ENCODE peak calls at places on chromosomes 3 and 15, in six cellular contexts. One of them, this sample, is unnamed.

GRCh38 chr3:197394464-197395321 is 96.3 kb upstream of the DLG1 start:
- DNase-seq in iris pigment epithelial cell: peak; percentile 100
- DNase-seq in stimulated activated CD4-positive, alpha-beta T cell treated with anti-CD3 and anti-CD28 coated beads, Interleukin-1b, Interleukin-23, amount 100 ng/mL, for 1 hour: no peak
- DNase-seq in C1 segment of cervical spinal cord: no peak
- DNase-seq in SIG-M5: no peak
- DNase-seq in LoVo: no peak
- DNase-seq in this sample: no peak

GRCh38 chr3:44171891-44172290 is 69.8 kb upstream of the TOPAZ1 start:
- DNase-seq in iris pigment epithelial cell: no peak
- DNase-seq in stimulated activated CD4-positive, alpha-beta T cell treated with anti-CD3 and anti-CD28 coated beads, Interleukin-1b, Interleukin-23, amount 100 ng/mL, for 1 hour: no peak
- DNase-seq in C1 segment of cervical spinal cord: no peak
- DNase-seq in SIG-M5: no peak
- DNase-seq in LoVo: no peak
- DNase-seq in this sample: no peak

GRCh38 chr3:157865449-157865862 is 240.8 kb downstream of the SHOX2 start:
- DNase-seq in iris pigment epithelial cell: peak; percentile 13
- DNase-seq in stimulated activated CD4-positive, alpha-beta T cell treated with anti-CD3 and anti-CD28 coated beads, Interleukin-1b, Interleukin-23, amount 100 ng/mL, for 1 hour: no peak
- DNase-seq in C1 segment of cervical spinal cord: no peak
- DNase-seq in SIG-M5: no peak
- DNase-seq in LoVo: peak; percentile 18
- DNase-seq in this sample: no peak

GRCh38 chr3:81451611-81452010 is 309.8 kb downstream of the GBE1 start:
- DNase-seq in iris pigment epithelial cell: peak; percentile 40
- DNase-seq in stimulated activated CD4-positive, alpha-beta T cell treated with anti-CD3 and anti-CD28 coated beads, Interleukin-1b, Interleukin-23, amount 100 ng/mL, for 1 hour: no peak
- DNase-seq in C1 segment of cervical spinal cord: no peak
- DNase-seq in SIG-M5: no peak
- DNase-seq in LoVo: no peak
- DNase-seq in this sample: no peak

GRCh38 chr3:143608966-143609365 is 239.3 kb downstream of the SLC9A9 start:
- DNase-seq in iris pigment epithelial cell: peak; percentile 98
- DNase-seq in stimulated activated CD4-positive, alpha-beta T cell treated with anti-CD3 and anti-CD28 coated beads, Interleukin-1b, Interleukin-23, amount 100 ng/mL, for 1 hour: no peak
- DNase-seq in C1 segment of cervical spinal cord: no peak
- DNase-seq in SIG-M5: no peak
- DNase-seq in LoVo: no peak
- DNase-seq in this sample: no peak

GRCh38 chr3:49671291-49672288 is 2.6 kb upstream of the APEH start:
- DNase-seq in iris pigment epithelial cell: peak; percentile 47
- DNase-seq in stimulated activated CD4-positive, alpha-beta T cell treated with anti-CD3 and anti-CD28 coated beads, Interleukin-1b, Interleukin-23, amount 100 ng/mL, for 1 hour: peak; percentile 48
- DNase-seq in C1 segment of cervical spinal cord: no peak
- DNase-seq in SIG-M5: no peak
- DNase-seq in LoVo: peak; percentile 65
- DNase-seq in this sample: peak; percentile 85

GRCh38 chr3:168952551-168952950 is 711.0 kb downstream of the MECOM start:
- DNase-seq in iris pigment epithelial cell: peak; percentile 28
- DNase-seq in stimulated activated CD4-positive, alpha-beta T cell treated with anti-CD3 and anti-CD28 coated beads, Interleukin-1b, Interleukin-23, amount 100 ng/mL, for 1 hour: no peak
- DNase-seq in C1 segment of cervical spinal cord: no peak
- DNase-seq in SIG-M5: no peak
- DNase-seq in LoVo: no peak
- DNase-seq in this sample: no peak

GRCh38 chr3:77462951-77463350 is 423.1 kb downstream of the ROBO2 start:
- DNase-seq in iris pigment epithelial cell: no peak
- DNase-seq in stimulated activated CD4-positive, alpha-beta T cell treated with anti-CD3 and anti-CD28 coated beads, Interleukin-1b, Interleukin-23, amount 100 ng/mL, for 1 hour: no peak
- DNase-seq in C1 segment of cervical spinal cord: no peak
- DNase-seq in SIG-M5: no peak
- DNase-seq in LoVo: no peak
- DNase-seq in this sample: no peak

GRCh38 chr15:52737720-52738119 is 52.4 kb downstream of the ONECUT1 start:
- DNase-seq in iris pigment epithelial cell: no peak
- DNase-seq in stimulated activated CD4-positive, alpha-beta T cell treated with anti-CD3 and anti-CD28 coated beads, Interleukin-1b, Interleukin-23, amount 100 ng/mL, for 1 hour: no peak
- DNase-seq in C1 segment of cervical spinal cord: no peak
- DNase-seq in SIG-M5: no peak
- DNase-seq in LoVo: no peak
- DNase-seq in this sample: no peak

GRCh38 chr3:10474439-10474723 is 31.0 kb downstream of the ATP2B2 start:
- DNase-seq in iris pigment epithelial cell: no peak
- DNase-seq in stimulated activated CD4-positive, alpha-beta T cell treated with anti-CD3 and anti-CD28 coated beads, Interleukin-1b, Interleukin-23, amount 100 ng/mL, for 1 hour: no peak
- DNase-seq in C1 segment of cervical spinal cord: no peak
- DNase-seq in SIG-M5: no peak
- DNase-seq in LoVo: no peak
- DNase-seq in this sample: no peak

GRCh38 chr3:30112904-30113484 is 493.4 kb upstream of the TGFBR2 start:
- DNase-seq in iris pigment epithelial cell: peak; percentile 65
- DNase-seq in stimulated activated CD4-positive, alpha-beta T cell treated with anti-CD3 and anti-CD28 coated beads, Interleukin-1b, Interleukin-23, amount 100 ng/mL, for 1 hour: no peak
- DNase-seq in C1 segment of cervical spinal cord: no peak
- DNase-seq in SIG-M5: no peak
- DNase-seq in LoVo: peak; percentile 61
- DNase-seq in this sample: no peak

GRCh38 chr15:46177219-46177618 is 542.4 kb downstream of the SQOR start:
- DNase-seq in iris pigment epithelial cell: no peak
- DNase-seq in stimulated activated CD4-positive, alpha-beta T cell treated with anti-CD3 and anti-CD28 coated beads, Interleukin-1b, Interleukin-23, amount 100 ng/mL, for 1 hour: no peak
- DNase-seq in C1 segment of cervical spinal cord: no peak
- DNase-seq in SIG-M5: no peak
- DNase-seq in LoVo: no peak
- DNase-seq in this sample: no peak

GRCh38 chr3:50241163-50241562 is 5.2 kb downstream of the GNAI2 start:
- DNase-seq in iris pigment epithelial cell: no peak
- DNase-seq in stimulated activated CD4-positive, alpha-beta T cell treated with anti-CD3 and anti-CD28 coated beads, Interleukin-1b, Interleukin-23, amount 100 ng/mL, for 1 hour: no peak
- DNase-seq in C1 segment of cervical spinal cord: no peak
- DNase-seq in SIG-M5: no peak
- DNase-seq in LoVo: no peak
- DNase-seq in this sample: no peak

GRCh38 chr15:56719774-56720555 is 13.3 kb downstream of the ZNF280D start:
- DNase-seq in iris pigment epithelial cell: no peak
- DNase-seq in stimulated activated CD4-positive, alpha-beta T cell treated with anti-CD3 and anti-CD28 coated beads, Interleukin-1b, Interleukin-23, amount 100 ng/mL, for 1 hour: no peak
- DNase-seq in C1 segment of cervical spinal cord: no peak
- DNase-seq in SIG-M5: no peak
- DNase-seq in LoVo: no peak
- DNase-seq in this sample: no peak

GRCh38 chr15:41494190-41494921 is 682 bp downstream of the ITPKA start:
- DNase-seq in iris pigment epithelial cell: no peak
- DNase-seq in stimulated activated CD4-positive, alpha-beta T cell treated with anti-CD3 and anti-CD28 coated beads, Interleukin-1b, Interleukin-23, amount 100 ng/mL, for 1 hour: no peak
- DNase-seq in C1 segment of cervical spinal cord: no peak
- DNase-seq in SIG-M5: no peak
- DNase-seq in LoVo: no peak
- DNase-seq in this sample: no peak

GRCh38 chr3:172148269-172148668 is 108.9 kb downstream of the FNDC3B start:
- DNase-seq in iris pigment epithelial cell: peak; percentile 54
- DNase-seq in stimulated activated CD4-positive, alpha-beta T cell treated with anti-CD3 and anti-CD28 coated beads, Interleukin-1b, Interleukin-23, amount 100 ng/mL, for 1 hour: no peak
- DNase-seq in C1 segment of cervical spinal cord: no peak
- DNase-seq in SIG-M5: no peak
- DNase-seq in LoVo: no peak
- DNase-seq in this sample: no peak

GRCh38 chr15:71747128-71748083 is 62.9 kb upstream of the NR2E3 start:
- DNase-seq in iris pigment epithelial cell: peak; percentile 93
- DNase-seq in stimulated activated CD4-positive, alpha-beta T cell treated with anti-CD3 and anti-CD28 coated beads, Interleukin-1b, Interleukin-23, amount 100 ng/mL, for 1 hour: no peak
- DNase-seq in C1 segment of cervical spinal cord: no peak
- DNase-seq in SIG-M5: no peak
- DNase-seq in LoVo: peak; percentile 96
- DNase-seq in this sample: no peak

GRCh38 chr3:70824785-70825184 is 512.3 kb upstream of the MDFIC2 start:
- DNase-seq in iris pigment epithelial cell: peak; percentile 87
- DNase-seq in stimulated activated CD4-positive, alpha-beta T cell treated with anti-CD3 and anti-CD28 coated beads, Interleukin-1b, Interleukin-23, amount 100 ng/mL, for 1 hour: no peak
- DNase-seq in C1 segment of cervical spinal cord: no peak
- DNase-seq in SIG-M5: no peak
- DNase-seq in LoVo: no peak
- DNase-seq in this sample: no peak

GRCh38 chr3:100754563-100755334 is 45.5 kb downstream of the TFG start:
- DNase-seq in iris pigment epithelial cell: no peak
- DNase-seq in stimulated activated CD4-positive, alpha-beta T cell treated with anti-CD3 and anti-CD28 coated beads, Interleukin-1b, Interleukin-23, amount 100 ng/mL, for 1 hour: no peak
- DNase-seq in C1 segment of cervical spinal cord: no peak
- DNase-seq in SIG-M5: no peak
- DNase-seq in LoVo: no peak
- DNase-seq in this sample: no peak

GRCh38 chr3:149441662-149442442 is 32.6 kb upstream of the TM4SF4 start:
- DNase-seq in iris pigment epithelial cell: no peak
- DNase-seq in stimulated activated CD4-positive, alpha-beta T cell treated with anti-CD3 and anti-CD28 coated beads, Interleukin-1b, Interleukin-23, amount 100 ng/mL, for 1 hour: no peak
- DNase-seq in C1 segment of cervical spinal cord: no peak
- DNase-seq in SIG-M5: no peak
- DNase-seq in LoVo: no peak
- DNase-seq in this sample: no peak

GRCh38 chr3:99439892-99440291 is 198.5 kb upstream of the COL8A1 start:
- DNase-seq in iris pigment epithelial cell: no peak
- DNase-seq in stimulated activated CD4-positive, alpha-beta T cell treated with anti-CD3 and anti-CD28 coated beads, Interleukin-1b, Interleukin-23, amount 100 ng/mL, for 1 hour: no peak
- DNase-seq in C1 segment of cervical spinal cord: no peak
- DNase-seq in SIG-M5: no peak
- DNase-seq in LoVo: no peak
- DNase-seq in this sample: no peak

GRCh38 chr3:197366301-197367044 is 68.1 kb upstream of the DLG1 start:
- DNase-seq in iris pigment epithelial cell: no peak
- DNase-seq in stimulated activated CD4-positive, alpha-beta T cell treated with anti-CD3 and anti-CD28 coated beads, Interleukin-1b, Interleukin-23, amount 100 ng/mL, for 1 hour: no peak
- DNase-seq in C1 segment of cervical spinal cord: no peak
- DNase-seq in SIG-M5: no peak
- DNase-seq in LoVo: peak; percentile 15
- DNase-seq in this sample: no peak

GRCh38 chr15:80095511-80095910 is 36.0 kb downstream of the ZFAND6 start:
- DNase-seq in iris pigment epithelial cell: no peak
- DNase-seq in stimulated activated CD4-positive, alpha-beta T cell treated with anti-CD3 and anti-CD28 coated beads, Interleukin-1b, Interleukin-23, amount 100 ng/mL, for 1 hour: no peak
- DNase-seq in C1 segment of cervical spinal cord: no peak
- DNase-seq in SIG-M5: no peak
- DNase-seq in LoVo: no peak
- DNase-seq in this sample: no peak

GRCh38 chr3:99868438-99868723 is 50.7 kb downstream of the CMSS1 start:
- DNase-seq in iris pigment epithelial cell: peak; percentile 65
- DNase-seq in stimulated activated CD4-positive, alpha-beta T cell treated with anti-CD3 and anti-CD28 coated beads, Interleukin-1b, Interleukin-23, amount 100 ng/mL, for 1 hour: no peak
- DNase-seq in C1 segment of cervical spinal cord: no peak
- DNase-seq in SIG-M5: no peak
- DNase-seq in LoVo: no peak
- DNase-seq in this sample: no peak

GRCh38 chr3:52001443-52001974 is 5.8 kb upstream of the RPL29 start:
- DNase-seq in iris pigment epithelial cell: peak; percentile 38
- DNase-seq in stimulated activated CD4-positive, alpha-beta T cell treated with anti-CD3 and anti-CD28 coated beads, Interleukin-1b, Interleukin-23, amount 100 ng/mL, for 1 hour: peak; percentile 69
- DNase-seq in C1 segment of cervical spinal cord: peak; percentile 64
- DNase-seq in SIG-M5: no peak
- DNase-seq in LoVo: peak; percentile 72
- DNase-seq in this sample: peak; percentile 97

GRCh38 chr3:3893590-3893989 is 94.4 kb downstream of the LRRN1 start:
- DNase-seq in iris pigment epithelial cell: no peak
- DNase-seq in stimulated activated CD4-positive, alpha-beta T cell treated with anti-CD3 and anti-CD28 coated beads, Interleukin-1b, Interleukin-23, amount 100 ng/mL, for 1 hour: no peak
- DNase-seq in C1 segment of cervical spinal cord: no peak
- DNase-seq in SIG-M5: no peak
- DNase-seq in LoVo: no peak
- DNase-seq in this sample: no peak

GRCh38 chr15:65682404-65682911 is 60.7 kb downstream of the SLC24A1 start:
- DNase-seq in iris pigment epithelial cell: no peak
- DNase-seq in stimulated activated CD4-positive, alpha-beta T cell treated with anti-CD3 and anti-CD28 coated beads, Interleukin-1b, Interleukin-23, amount 100 ng/mL, for 1 hour: no peak
- DNase-seq in C1 segment of cervical spinal cord: no peak
- DNase-seq in SIG-M5: no peak
- DNase-seq in LoVo: no peak
- DNase-seq in this sample: no peak

GRCh38 chr3:53154731-53155320 is 6.2 kb upstream of the PRKCD start:
- DNase-seq in iris pigment epithelial cell: no peak
- DNase-seq in stimulated activated CD4-positive, alpha-beta T cell treated with anti-CD3 and anti-CD28 coated beads, Interleukin-1b, Interleukin-23, amount 100 ng/mL, for 1 hour: no peak
- DNase-seq in C1 segment of cervical spinal cord: peak; percentile 35
- DNase-seq in SIG-M5: no peak
- DNase-seq in LoVo: no peak
- DNase-seq in this sample: no peak

GRCh38 chr3:150030841-150031240 is 60.1 kb upstream of the PFN2 start:
- DNase-seq in iris pigment epithelial cell: peak; percentile 59
- DNase-seq in stimulated activated CD4-positive, alpha-beta T cell treated with anti-CD3 and anti-CD28 coated beads, Interleukin-1b, Interleukin-23, amount 100 ng/mL, for 1 hour: no peak
- DNase-seq in C1 segment of cervical spinal cord: no peak
- DNase-seq in SIG-M5: no peak
- DNase-seq in LoVo: no peak
- DNase-seq in this sample: no peak

GRCh38 chr15:99764521-99764920 is 31.3 kb upstream of the LYSMD4 start:
- DNase-seq in iris pigment epithelial cell: no peak
- DNase-seq in stimulated activated CD4-positive, alpha-beta T cell treated with anti-CD3 and anti-CD28 coated beads, Interleukin-1b, Interleukin-23, amount 100 ng/mL, for 1 hour: no peak
- DNase-seq in C1 segment of cervical spinal cord: no peak
- DNase-seq in SIG-M5: no peak
- DNase-seq in LoVo: no peak
- DNase-seq in this sample: no peak

GRCh38 chr3:120198305-120198878 is 86.6 kb downstream of the GPR156 start:
- DNase-seq in iris pigment epithelial cell: peak; percentile 56
- DNase-seq in stimulated activated CD4-positive, alpha-beta T cell treated with anti-CD3 and anti-CD28 coated beads, Interleukin-1b, Interleukin-23, amount 100 ng/mL, for 1 hour: no peak
- DNase-seq in C1 segment of cervical spinal cord: no peak
- DNase-seq in SIG-M5: no peak
- DNase-seq in LoVo: peak; percentile 19
- DNase-seq in this sample: no peak

This sample was measured in D721Med.